ENCODE peak calls at places on chromosomes 3 and 15, in four cellular contexts. O is hepatocyte, S is esophagus squamous epithelium, V is GM23248. X is an unnamed sample. For H3K4me1, the result is how much of the 10 kb centered on the place peaks cover.

GRCh38 chr15:67064607-67065530 is 533 bp upstream of the SMAD3 start:
- DNase-seq in O (peak), S (no peak), V (no peak), X (peak)

GRCh38 chr15:32838820-32839219 is 121.0 kb downstream of the GREM1 start:
- DNase-seq in O (peak), S (no peak), V (peak), X (peak)

GRCh38 chr3:22922317-22922716 is 280.8 kb upstream of the UBE2E2 start:
- DNase-seq in O (no peak), S (no peak), V (peak), X (no peak)

GRCh38 chr3:11629716-11630115 is 14.0 kb downstream of the VGLL4 start:
- DNase-seq in O (no peak), S (no peak), V (peak), X (no peak)

GRCh38 chr3:150158974-150159625 is 188.4 kb upstream of the PFN2 start:
- DNase-seq in O (no peak), S (no peak), V (peak), X (no peak)

GRCh38 chr3:144270100-144270499 is 298.5 kb downstream of the DIPK2A start:
- DNase-seq in O (no peak), S (no peak), V (no peak), X (no peak)

GRCh38 chr15:62390793-62391543 is 225.9 kb upstream of the C2CD4B start:
- DNase-seq in O (peak), S (no peak), V (peak), X (peak)

GRCh38 chr3:72661115-72661457 is 187.2 kb downstream of the SHQ1 start:
- DNase-seq in O (peak), S (no peak), V (peak), X (peak)

GRCh38 chr3:73709712-73710111 is 85.0 kb upstream of the PDZRN3 start:
- DNase-seq in O (no peak), S (no peak), V (no peak), X (no peak)

GRCh38 chr3:9395570-9396300 is 1.7 kb upstream of the SETD5 start:
- DNase-seq in O (peak), S (no peak), V (peak), X (no peak)

GRCh38 chr3:153704115-153704514 is 417.1 kb upstream of the ARHGEF26 start:
- DNase-seq in O (no peak), S (no peak), V (no peak), X (peak)

GRCh38 chr3:74233091-74233490 is 381.4 kb downstream of the CNTN3 start:
- DNase-seq in O (no peak), S (no peak), V (no peak), X (no peak)

GRCh38 chr3:47162695-47163022 is 1.3 kb downstream of the SETD2 start:
- DNase-seq in O (peak), S (no peak), V (peak), X (peak)

GRCh38 chr3:50550079-50550736 is 17.3 kb downstream of the C3orf18 start:
- DNase-seq in O (peak), S (no peak), V (peak), X (peak)

GRCh38 chr3:38368238-38368637 is 21.7 kb downstream of the XYLB start:
- DNase-seq in O (no peak), S (no peak), V (no peak), X (no peak)

GRCh38 chr3:29100292-29100691 is 180.6 kb upstream of the RBMS3 start:
- DNase-seq in O (no peak), S (no peak), V (peak), X (no peak)

DNA sequence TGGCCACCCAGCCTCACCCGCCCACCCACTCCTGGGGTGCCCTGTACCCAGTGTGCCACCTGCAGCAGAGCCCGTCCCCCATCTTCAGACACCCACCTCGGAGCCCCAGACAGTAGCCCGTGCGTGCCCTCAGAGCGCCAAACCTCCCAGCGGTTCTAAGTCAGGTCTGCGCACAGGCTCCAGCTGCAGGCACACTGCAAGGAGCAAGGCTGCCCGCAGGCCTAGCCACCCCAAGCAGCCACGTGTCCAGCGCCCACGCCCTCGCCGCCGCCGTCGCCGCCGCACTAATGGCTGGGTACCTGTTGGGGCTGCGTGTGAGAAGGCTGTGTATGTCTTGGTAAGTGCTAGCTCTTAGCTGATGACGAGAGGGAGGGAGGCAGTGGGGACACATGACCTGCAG is 8.8 kb upstream of the CHST14 start:
- DNase-seq in O (no peak), S (no peak), V (no peak), X (no peak)
- H3K4me3 ChIP-seq in O (no peak), S (no peak), V (no peak), X (no peak)

DNA sequence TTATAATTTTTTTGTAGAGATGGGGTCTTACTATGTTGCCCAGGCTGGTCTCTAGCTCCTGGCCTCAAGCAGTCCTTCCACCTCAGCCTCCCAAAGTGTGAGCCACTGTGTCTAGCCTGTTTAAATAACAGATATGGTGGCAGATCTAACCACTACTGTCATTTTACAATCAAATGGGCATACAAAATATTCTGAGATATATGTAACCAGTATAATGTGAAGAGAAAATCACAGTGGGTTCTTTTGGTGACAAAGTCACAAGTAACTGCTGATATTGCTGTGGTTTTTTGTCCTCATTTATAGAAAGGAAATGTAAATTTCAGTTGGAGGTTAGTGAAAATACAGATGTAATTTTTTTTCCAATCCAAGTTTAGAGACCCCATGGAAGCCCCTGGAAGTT is 58.6 kb upstream of the ARHGEF3 start:
- DNase-seq in O (no peak), S (no peak), V (no peak), X (no peak)
- H3K4me1 ChIP-seq in O (under half), S (under half), V (under half), X (under half)

GRCh38 chr3:158102660-158103085 is 3.5 kb downstream of the SHOX2 start:
- DNase-seq in O (no peak), S (no peak), V (no peak), X (no peak)
- H3K4me3 ChIP-seq in O (no peak), S (no peak), V (peak), X (peak)

DNA sequence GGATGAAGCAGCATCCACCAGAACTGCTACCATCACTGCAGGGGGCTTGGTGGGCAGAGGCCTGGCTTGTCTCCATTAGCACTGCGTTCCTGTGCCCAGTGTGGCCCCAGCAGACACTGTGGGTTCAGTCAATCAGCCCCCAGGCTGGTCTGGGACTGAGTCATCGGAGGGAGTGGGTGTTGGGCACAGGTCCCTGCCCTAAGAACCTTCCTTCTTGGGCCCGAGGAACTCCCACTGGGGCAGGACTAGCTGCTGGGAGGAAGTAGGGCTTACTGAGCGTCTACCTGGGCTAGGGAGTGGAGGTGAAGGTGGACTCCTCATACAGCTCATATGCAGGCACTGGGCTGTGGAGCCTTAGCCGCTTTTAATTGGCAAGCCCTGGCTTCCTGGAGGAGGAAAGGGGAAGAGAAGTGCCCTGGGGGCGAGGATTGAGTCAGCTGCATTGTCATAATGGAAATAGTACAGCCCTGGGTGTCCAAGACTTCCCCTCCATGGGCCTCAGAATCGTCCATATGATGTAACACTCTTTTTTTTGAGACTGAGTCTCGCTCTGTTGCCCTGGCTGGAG is 1.4 kb upstream of the PPM1M start:
- DNase-seq in O (peak), S (no peak), V (peak), X (no peak)
- H3K4me1 ChIP-seq in O (under half), S (half or more), V (under half), X (under half)

DNA sequence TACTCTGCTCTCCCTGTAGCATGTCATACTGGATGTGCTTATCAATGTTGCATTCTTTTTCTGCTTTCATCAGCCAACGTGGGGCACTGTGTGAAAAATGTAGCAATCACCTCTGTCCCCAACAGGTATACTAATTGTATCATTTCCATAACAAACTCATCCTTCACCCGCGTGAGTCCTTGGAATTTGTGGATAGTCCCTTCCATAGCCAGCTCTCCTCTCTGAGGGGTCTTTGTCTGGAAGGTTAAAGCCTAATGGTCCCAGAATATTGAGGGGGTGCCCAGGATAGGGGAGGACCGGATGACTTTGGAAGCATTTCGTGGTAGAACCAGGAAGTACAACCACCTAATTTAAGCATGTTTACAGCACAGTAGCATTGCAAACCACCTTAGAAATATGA is 124.6 kb downstream of the FOXB1 start:
- DNase-seq in O (no peak), S (no peak), V (no peak), X (no peak)
- H3K4me3 ChIP-seq in O (no peak), S (no peak), V (no peak), X (no peak)

DNA sequence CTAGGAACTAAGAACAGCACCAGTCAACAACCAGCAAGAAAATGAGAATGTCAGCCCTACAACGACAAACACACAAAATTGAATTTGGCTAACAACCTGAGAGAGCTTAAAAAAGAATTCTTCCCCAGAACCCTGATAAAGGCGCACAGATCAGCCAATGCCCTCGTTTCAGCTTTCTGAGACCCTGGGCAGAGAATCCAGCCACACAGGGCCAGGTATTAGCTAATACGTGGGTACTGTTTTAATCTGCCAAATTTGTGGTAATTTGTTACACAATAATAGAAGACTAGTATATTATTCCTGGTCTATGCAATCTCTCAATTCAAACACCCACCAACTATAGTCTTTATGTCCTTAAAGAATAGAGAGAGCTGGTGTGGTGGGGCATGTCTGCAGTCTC is 291.6 kb upstream of the GADL1 start:
- DNase-seq in O (no peak), S (no peak), V (no peak), X (no peak)
- H3K4me1 ChIP-seq in O (under half), S (under half), V (under half), X (under half)

GRCh38 chr3:48441940-48442339 is 1.9 kb downstream of the TMA7 start:
- DNase-seq in O (no peak), S (no peak), V (no peak), X (no peak)

GRCh38 chr3:48446043-48446424 is 503 bp upstream of the ATRIP start:
- DNase-seq in O (no peak), S (no peak), V (no peak), X (no peak)

GRCh38 chr3:48446425-48447193 is at the start of gene ATRIP:
- DNase-seq in O (peak), S (peak), V (peak), X (peak)

GRCh38 chr3:48440590-48440958 is 517 bp downstream of the TMA7 start:
- DNase-seq in O (peak), S (no peak), V (peak), X (peak)

GRCh38 chr3:48445277-48445882 is 1.2 kb upstream of the ATRIP start:
- DNase-seq in O (no peak), S (no peak), V (no peak), X (no peak)
- H3K4me3 ChIP-seq in O (no peak), S (no peak), V (peak), X (no peak)

GRCh38 chr3:17629400-17629799 is 113.0 kb downstream of the TBC1D5 start:
- DNase-seq in O (no peak), S (no peak), V (peak), X (no peak)
- H3K4me1 ChIP-seq in O (under half), S (under half), V (under half), X (under half)

DNA sequence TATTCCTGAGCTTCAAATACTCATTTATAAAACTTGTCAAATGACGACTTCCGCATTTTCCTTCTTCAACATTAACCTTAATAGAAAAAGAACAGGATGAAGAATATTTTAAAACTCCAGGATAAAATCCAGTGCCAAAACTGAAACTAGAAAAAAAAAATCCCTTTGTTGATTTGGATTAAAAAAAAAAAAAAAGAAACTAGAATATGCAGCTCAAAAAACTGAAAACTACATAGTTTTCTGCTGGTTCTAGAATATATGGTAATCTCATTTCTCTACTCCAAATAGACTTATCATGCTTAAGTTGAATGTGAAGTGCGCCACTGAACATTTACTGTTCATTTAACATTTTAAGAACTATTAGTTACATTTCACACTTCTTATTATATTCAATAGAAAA is 6.0 kb downstream of the TRA2B start:
- DNase-seq in O (no peak), S (no peak), V (peak), X (no peak)
- H3K4me3 ChIP-seq in O (peak), S (peak), V (peak), X (no peak)

GRCh38 chr3:128313181-128313725 is 153.4 kb downstream of the DNAJB8 start:
- DNase-seq in O (no peak), S (no peak), V (no peak), X (no peak)

GRCh38 chr3:128316456-128316855 is 150.2 kb downstream of the DNAJB8 start:
- DNase-seq in O (no peak), S (no peak), V (peak), X (no peak)

GRCh38 chr3:128311441-128311844 is 155.2 kb downstream of the DNAJB8 start:
- DNase-seq in O (no peak), S (no peak), V (no peak), X (no peak)

GRCh38 chr3:128312271-128312670 is 154.4 kb downstream of the DNAJB8 start:
- DNase-seq in O (no peak), S (no peak), V (no peak), X (no peak)

DNA sequence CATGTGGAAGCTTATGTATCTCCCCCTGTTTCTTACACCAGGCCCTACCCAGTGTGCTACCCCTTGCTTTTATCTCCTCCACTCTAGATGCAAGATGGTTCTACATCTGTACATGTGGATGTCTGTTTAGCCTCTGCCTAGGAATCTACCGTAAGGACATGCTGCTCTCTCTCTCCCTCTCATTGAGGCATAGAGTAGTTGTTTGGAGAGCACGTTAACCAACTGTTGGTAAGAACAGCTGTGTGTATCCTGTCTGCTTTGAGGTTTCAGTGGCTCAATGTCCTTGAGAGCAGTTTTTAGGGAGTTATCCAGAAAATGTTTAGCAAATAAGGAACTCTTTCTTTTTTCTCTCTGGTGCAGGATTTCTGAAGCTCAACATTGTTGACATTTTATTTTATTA is 152.8 kb downstream of the DNAJB8 start:
- DNase-seq in O (no peak), S (no peak), V (no peak), X (no peak)
- H3K4me1 ChIP-seq in O (under half), S (under half), V (under half), X (under half)

X was measured in small intestine.